ENCODE peak calls at places on chromosome X, in seven cellular contexts. One of them, this sample, is unnamed.

GRCh38 chrX:102651968-102652744 is 873 bp downstream of the GPRASP1 start:
- DNase-seq in keratinocyte: peak
- DNase-seq in fibroblast of lung: peak
- DNase-seq in sigmoid colon: peak
- DNase-seq in esophagus squamous epithelium: no peak
- DNase-seq in body of pancreas: peak
- DNase-seq in CD4-positive, alpha-beta T cell: peak
- DNase-seq in this sample: no peak

GRCh38 chrX:66255359-66255967 is 91.4 kb downstream of the HEPH start:
- DNase-seq in sigmoid colon: no peak
- DNase-seq in esophagus squamous epithelium: no peak
- DNase-seq in body of pancreas: no peak
- DNase-seq in fibroblast of lung: no peak
- DNase-seq in CD4-positive, alpha-beta T cell: no peak
- DNase-seq in keratinocyte: no peak
- DNase-seq in this sample: no peak

GRCh38 chrX:14920196-14920595 is 47.0 kb downstream of the MOSPD2 start:
- DNase-seq in esophagus squamous epithelium: no peak
- DNase-seq in keratinocyte: no peak
- DNase-seq in sigmoid colon: no peak
- DNase-seq in CD4-positive, alpha-beta T cell: no peak
- DNase-seq in fibroblast of lung: peak
- DNase-seq in body of pancreas: no peak
- DNase-seq in this sample: no peak

GRCh38 chrX:147763131-147763530 is 148.6 kb upstream of the FMR1 start:
- DNase-seq in body of pancreas: no peak
- DNase-seq in fibroblast of lung: no peak
- DNase-seq in esophagus squamous epithelium: no peak
- DNase-seq in CD4-positive, alpha-beta T cell: no peak
- DNase-seq in keratinocyte: no peak
- DNase-seq in sigmoid colon: no peak
- DNase-seq in this sample: no peak

GRCh38 chrX:52363247-52363883 is 5.5 kb upstream of the XAGE2 start:
- DNase-seq in esophagus squamous epithelium: no peak
- DNase-seq in fibroblast of lung: no peak
- DNase-seq in CD4-positive, alpha-beta T cell: no peak
- DNase-seq in keratinocyte: no peak
- DNase-seq in body of pancreas: no peak
- DNase-seq in sigmoid colon: no peak
- DNase-seq in this sample: no peak

GRCh38 chrX:22325091-22325490 is 52.4 kb downstream of the CBLL2 start:
- DNase-seq in fibroblast of lung: peak
- DNase-seq in CD4-positive, alpha-beta T cell: no peak
- DNase-seq in sigmoid colon: no peak
- DNase-seq in keratinocyte: no peak
- DNase-seq in body of pancreas: no peak
- DNase-seq in esophagus squamous epithelium: no peak
- DNase-seq in this sample: no peak

GRCh38 chrX:39903937-39904336 is 193.8 kb downstream of the BCOR start:
- DNase-seq in CD4-positive, alpha-beta T cell: no peak
- DNase-seq in keratinocyte: peak
- DNase-seq in sigmoid colon: no peak
- DNase-seq in fibroblast of lung: peak
- DNase-seq in esophagus squamous epithelium: no peak
- DNase-seq in body of pancreas: no peak
- DNase-seq in this sample: no peak

GRCh38 chrX:129996120-129996519 is 13.7 kb downstream of the BCORL1 start:
- DNase-seq in keratinocyte: no peak
- DNase-seq in esophagus squamous epithelium: no peak
- DNase-seq in body of pancreas: no peak
- DNase-seq in fibroblast of lung: peak
- DNase-seq in sigmoid colon: no peak
- DNase-seq in CD4-positive, alpha-beta T cell: no peak
- DNase-seq in this sample: no peak

GRCh38 chrX:14051416-14051815 is 21.7 kb upstream of the GEMIN8 start:
- DNase-seq in keratinocyte: no peak
- DNase-seq in sigmoid colon: no peak
- DNase-seq in fibroblast of lung: no peak
- DNase-seq in body of pancreas: no peak
- DNase-seq in CD4-positive, alpha-beta T cell: no peak
- DNase-seq in esophagus squamous epithelium: no peak
- DNase-seq in this sample: no peak

GRCh38 chrX:114221445-114221844 is 362.4 kb upstream of the HTR2C start:
- DNase-seq in body of pancreas: no peak
- DNase-seq in fibroblast of lung: no peak
- DNase-seq in sigmoid colon: no peak
- DNase-seq in CD4-positive, alpha-beta T cell: no peak
- DNase-seq in keratinocyte: no peak
- DNase-seq in esophagus squamous epithelium: no peak
- DNase-seq in this sample: no peak

GRCh38 chrX:152231106-152231505 is 92.7 kb upstream of the MAGEA10 start:
- DNase-seq in CD4-positive, alpha-beta T cell: no peak
- DNase-seq in esophagus squamous epithelium: no peak
- DNase-seq in keratinocyte: no peak
- DNase-seq in fibroblast of lung: no peak
- DNase-seq in sigmoid colon: no peak
- DNase-seq in body of pancreas: no peak
- DNase-seq in this sample: no peak

GRCh38 chrX:73916931-73917657 is 354.1 kb downstream of the CHIC1 start:
- DNase-seq in body of pancreas: no peak
- DNase-seq in keratinocyte: peak
- DNase-seq in sigmoid colon: no peak
- DNase-seq in CD4-positive, alpha-beta T cell: no peak
- DNase-seq in esophagus squamous epithelium: no peak
- DNase-seq in fibroblast of lung: peak
- DNase-seq in this sample: no peak

GRCh38 chrX:20309796-20310195 is 43.1 kb upstream of the RPS6KA3 start:
- DNase-seq in keratinocyte: no peak
- DNase-seq in sigmoid colon: no peak
- DNase-seq in esophagus squamous epithelium: no peak
- DNase-seq in body of pancreas: no peak
- DNase-seq in CD4-positive, alpha-beta T cell: no peak
- DNase-seq in fibroblast of lung: peak
- DNase-seq in this sample: no peak

GRCh38 chrX:40108959-40109287 is 11.2 kb upstream of the BCOR start:
- DNase-seq in fibroblast of lung: peak
- DNase-seq in keratinocyte: no peak
- DNase-seq in body of pancreas: peak
- DNase-seq in esophagus squamous epithelium: no peak
- DNase-seq in sigmoid colon: peak
- DNase-seq in CD4-positive, alpha-beta T cell: peak
- DNase-seq in this sample: no peak

GRCh38 chrX:1427756-1428155 is 25.0 kb downstream of the ASMTL start:
- DNase-seq in sigmoid colon: peak
- DNase-seq in body of pancreas: peak
- DNase-seq in CD4-positive, alpha-beta T cell: no peak
- DNase-seq in fibroblast of lung: no peak
- DNase-seq in keratinocyte: no peak
- DNase-seq in esophagus squamous epithelium: no peak
- DNase-seq in this sample: no peak

GRCh38 chrX:74090049-74090448 is 213.9 kb upstream of the ZCCHC13 start:
- DNase-seq in keratinocyte: no peak
- DNase-seq in sigmoid colon: no peak
- DNase-seq in esophagus squamous epithelium: no peak
- DNase-seq in fibroblast of lung: no peak
- DNase-seq in CD4-positive, alpha-beta T cell: no peak
- DNase-seq in body of pancreas: no peak
- DNase-seq in this sample: no peak

DNA sequence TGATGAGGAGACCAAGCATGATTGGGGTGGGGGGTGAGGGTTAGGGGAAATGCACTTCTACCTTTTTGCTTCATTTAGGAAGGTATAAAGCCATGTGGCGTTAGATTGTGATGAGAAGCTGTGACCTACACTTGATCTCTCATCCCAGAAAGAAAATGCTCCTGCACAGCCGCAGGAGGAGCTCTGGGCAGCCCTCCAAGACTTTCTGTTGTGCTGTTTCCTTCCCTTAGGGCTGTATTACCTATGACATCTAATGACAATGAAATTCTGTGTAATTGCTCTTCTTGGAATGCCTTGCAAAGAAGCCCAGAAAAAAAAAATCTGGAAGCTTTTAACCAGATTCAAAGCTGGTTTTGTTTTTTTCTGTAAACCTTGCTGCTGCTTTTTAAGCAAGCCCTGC is 13.4 kb downstream of the PRPS2 start:
- DNase-seq in keratinocyte: no peak
- DNase-seq in esophagus squamous epithelium: no peak
- DNase-seq in fibroblast of lung: peak
- DNase-seq in CD4-positive, alpha-beta T cell: no peak
- DNase-seq in body of pancreas: no peak
- DNase-seq in sigmoid colon: no peak
- DNase-seq in this sample: no peak
- H3K27ac ChIP-seq in keratinocyte: no peak
- H3K27ac ChIP-seq in esophagus squamous epithelium: no peak
- H3K27ac ChIP-seq in fibroblast of lung: no peak
- H3K27ac ChIP-seq in CD4-positive, alpha-beta T cell: no peak
- H3K27ac ChIP-seq in body of pancreas: no peak
- H3K27ac ChIP-seq in sigmoid colon: no peak
- H3K27ac ChIP-seq in this sample: no peak

GRCh38 chrX:153539979-153540358 is 22.5 kb downstream of the ATP2B3 start:
- DNase-seq in sigmoid colon: no peak
- DNase-seq in body of pancreas: no peak
- DNase-seq in CD4-positive, alpha-beta T cell: no peak
- DNase-seq in fibroblast of lung: no peak
- DNase-seq in keratinocyte: no peak
- DNase-seq in esophagus squamous epithelium: no peak
- DNase-seq in this sample: no peak

GRCh38 chrX:153538424-153538823 is 21.0 kb downstream of the ATP2B3 start:
- DNase-seq in esophagus squamous epithelium: no peak
- DNase-seq in CD4-positive, alpha-beta T cell: no peak
- DNase-seq in body of pancreas: no peak
- DNase-seq in sigmoid colon: no peak
- DNase-seq in fibroblast of lung: no peak
- DNase-seq in keratinocyte: no peak
- DNase-seq in this sample: no peak

GRCh38 chrX:153537526-153538295 is 20.3 kb downstream of the ATP2B3 start:
- DNase-seq in fibroblast of lung: no peak
- DNase-seq in esophagus squamous epithelium: no peak
- DNase-seq in sigmoid colon: no peak
- DNase-seq in body of pancreas: peak
- DNase-seq in CD4-positive, alpha-beta T cell: no peak
- DNase-seq in keratinocyte: no peak
- DNase-seq in this sample: no peak

GRCh38 chrX:153537080-153537479 is 19.6 kb downstream of the ATP2B3 start:
- DNase-seq in keratinocyte: no peak
- DNase-seq in esophagus squamous epithelium: no peak
- DNase-seq in sigmoid colon: no peak
- DNase-seq in fibroblast of lung: no peak
- DNase-seq in CD4-positive, alpha-beta T cell: no peak
- DNase-seq in body of pancreas: no peak
- DNase-seq in this sample: no peak

DNA sequence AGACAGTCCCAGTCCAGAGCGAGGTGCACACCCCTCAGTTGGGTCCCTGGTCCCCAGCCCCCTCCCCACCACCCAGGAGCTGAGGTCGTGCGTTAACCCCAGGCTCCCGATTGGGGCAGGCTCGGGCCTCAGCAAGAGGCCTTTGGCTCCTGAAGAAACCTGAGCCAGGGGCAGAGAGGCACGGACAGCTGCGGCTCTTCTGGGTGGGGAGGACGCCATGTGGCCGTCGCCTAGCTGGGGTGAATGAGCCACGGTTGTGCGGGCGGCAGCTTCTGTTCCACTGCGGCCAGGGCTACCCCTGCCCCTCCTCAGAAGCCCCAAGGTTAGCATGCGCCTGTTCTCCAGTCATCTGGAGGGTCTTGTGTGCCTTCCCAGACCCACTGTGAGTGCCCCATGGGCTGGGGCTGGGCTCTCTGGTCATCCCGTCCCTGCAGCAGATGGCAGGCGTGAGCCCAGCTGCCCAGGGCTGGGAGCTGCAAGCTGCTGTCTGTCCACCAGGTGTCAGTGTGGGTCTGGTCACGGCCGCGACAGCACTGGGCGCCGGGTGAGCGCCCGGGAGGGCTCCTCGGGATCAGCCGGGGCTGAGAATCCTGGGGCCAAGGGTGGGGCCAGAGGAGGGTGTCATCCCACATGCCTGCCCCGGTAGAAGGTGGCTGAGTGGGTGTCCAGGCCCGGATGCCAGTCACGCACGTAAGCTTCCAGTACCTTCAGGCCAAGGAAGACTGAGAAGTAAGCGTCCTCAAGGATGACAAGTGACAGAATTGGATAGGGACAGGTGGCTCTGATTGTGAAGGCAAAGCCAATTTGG is 21.9 kb downstream of the ATP2B3 start:
- DNase-seq in sigmoid colon: peak
- DNase-seq in keratinocyte: peak
- DNase-seq in esophagus squamous epithelium: no peak
- DNase-seq in body of pancreas: peak
- DNase-seq in fibroblast of lung: peak
- DNase-seq in CD4-positive, alpha-beta T cell: peak
- DNase-seq in this sample: peak
- H3K27ac ChIP-seq in sigmoid colon: no peak
- H3K27ac ChIP-seq in keratinocyte: no peak
- H3K27ac ChIP-seq in esophagus squamous epithelium: no peak
- H3K27ac ChIP-seq in body of pancreas: no peak
- H3K27ac ChIP-seq in fibroblast of lung: no peak
- H3K27ac ChIP-seq in CD4-positive, alpha-beta T cell: no peak
- H3K27ac ChIP-seq in this sample: no peak

GRCh38 chrX:115622534-115622933 is 61.6 kb downstream of the PLS3 start:
- DNase-seq in fibroblast of lung: no peak
- DNase-seq in body of pancreas: no peak
- DNase-seq in sigmoid colon: no peak
- DNase-seq in keratinocyte: no peak
- DNase-seq in CD4-positive, alpha-beta T cell: no peak
- DNase-seq in esophagus squamous epithelium: no peak
- DNase-seq in this sample: no peak

GRCh38 chrX:115616943-115617563 is 56.1 kb downstream of the PLS3 start:
- DNase-seq in esophagus squamous epithelium: no peak
- DNase-seq in CD4-positive, alpha-beta T cell: no peak
- DNase-seq in body of pancreas: no peak
- DNase-seq in fibroblast of lung: peak
- DNase-seq in keratinocyte: no peak
- DNase-seq in sigmoid colon: no peak
- DNase-seq in this sample: no peak
- H3K27ac ChIP-seq in esophagus squamous epithelium: no peak
- H3K27ac ChIP-seq in CD4-positive, alpha-beta T cell: no peak
- H3K27ac ChIP-seq in body of pancreas: no peak
- H3K27ac ChIP-seq in fibroblast of lung: no peak
- H3K27ac ChIP-seq in keratinocyte: peak
- H3K27ac ChIP-seq in sigmoid colon: peak
- H3K27ac ChIP-seq in this sample: peak

DNA sequence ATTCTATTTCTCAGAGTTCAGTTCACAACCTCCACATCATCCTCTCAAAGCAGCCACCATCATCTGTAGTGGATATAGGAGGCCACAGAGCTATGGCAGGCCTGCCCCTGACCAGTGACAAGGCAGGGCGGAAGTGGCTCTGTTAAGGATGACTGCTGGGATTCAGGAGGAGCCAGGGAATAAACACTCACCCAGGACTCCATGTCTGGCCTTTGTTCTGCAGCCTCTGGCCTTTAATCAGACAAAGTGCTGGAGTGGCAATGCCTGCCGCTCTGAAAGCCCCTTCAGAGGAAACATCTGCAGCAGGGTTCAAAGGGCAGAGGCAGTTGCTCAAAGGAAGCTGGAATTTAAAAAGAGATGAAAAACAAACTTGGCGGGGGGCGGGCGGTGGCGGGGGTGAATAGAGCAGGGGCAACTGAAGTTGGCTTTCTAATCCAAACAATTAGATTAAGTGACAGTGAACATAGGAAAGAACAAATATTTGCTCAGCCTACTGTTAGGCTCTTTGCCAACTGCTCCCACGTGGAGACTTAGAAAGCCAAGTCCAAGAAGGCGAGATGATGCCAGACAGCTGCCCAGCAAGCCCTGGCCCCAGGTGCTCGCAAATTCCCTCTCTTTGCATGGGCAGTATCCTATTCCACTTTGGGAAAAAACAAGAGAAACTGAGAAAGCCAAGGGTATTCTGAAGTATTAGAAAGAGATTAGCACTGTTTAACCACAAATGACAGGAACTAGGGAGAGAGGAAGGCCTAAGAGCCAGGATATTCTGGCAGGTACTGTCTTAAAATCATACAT is 5.5 kb downstream of the MPP1 start:
- DNase-seq in body of pancreas: peak
- DNase-seq in keratinocyte: no peak
- DNase-seq in sigmoid colon: no peak
- DNase-seq in fibroblast of lung: peak
- DNase-seq in esophagus squamous epithelium: no peak
- DNase-seq in CD4-positive, alpha-beta T cell: no peak
- DNase-seq in this sample: no peak
- H3K27ac ChIP-seq in body of pancreas: peak
- H3K27ac ChIP-seq in keratinocyte: no peak
- H3K27ac ChIP-seq in sigmoid colon: peak
- H3K27ac ChIP-seq in fibroblast of lung: peak
- H3K27ac ChIP-seq in esophagus squamous epithelium: no peak
- H3K27ac ChIP-seq in CD4-positive, alpha-beta T cell: no peak
- H3K27ac ChIP-seq in this sample: no peak